ENCODE peak calls at places on chromosomes 13 and 19, in ten cellular contexts. H is GM20000; Y is EH; T is choroid plexus epithelial cell; W is activated T-cell treated with anti-CD3 and anti-CD28 coated beads for 1 hour; L is HEK293T; F is psoas muscle; X is stimulated activated naive CD4-positive, alpha-beta T cell; K is C1 segment of cervical spinal cord; R is pancreas. M is an unnamed sample.

GRCh38 chr19:39413269-39413902 is 917 bp downstream of the PLEKHG2 start:
- DNase-seq in K (no peak), T (peak), X (no peak), W (no peak), R (peak), H (peak), Y (peak), L (no peak), F (peak), M (no peak)

GRCh38 chr13:113748862-113749451 is 10.1 kb upstream of the TMEM255B start:
- DNase-seq in Y (no peak), T (no peak), W (no peak), X (no peak), K (no peak), H (no peak), L (no peak), F (no peak), R (no peak), M (no peak)

GRCh38 chr19:17681505-17682125 is 6.5 kb downstream of the UNC13A start:
- DNase-seq in L (peak), R (no peak), H (peak), Y (peak), X (no peak), K (no peak), F (no peak), W (peak), T (peak), M (no peak)

GRCh38 chr13:19984430-19985218 is 26.1 kb downstream of the ZMYM2 start:
- DNase-seq in L (peak), R (no peak), W (no peak), X (no peak), T (peak), F (no peak), K (no peak), Y (peak), H (peak), M (no peak)

GRCh38 chr13:109783447-109783814 is 3.0 kb downstream of the IRS2 start:
- DNase-seq in T (no peak), X (peak), H (peak), F (peak), L (no peak), R (no peak), W (no peak), K (no peak), Y (no peak), M (no peak)

GRCh38 chr13:98478134-98479129 is 98.5 kb downstream of the STK24 start:
- DNase-seq in F (no peak), Y (peak), L (no peak), X (no peak), R (no peak), K (no peak), H (peak), T (peak), W (no peak), M (no peak)

GRCh38 chr19:9362905-9363304 is at the start of gene ZNF177:
- DNase-seq in Y (peak), F (no peak), L (no peak), X (no peak), T (peak), H (no peak), K (no peak), R (no peak), W (no peak), M (no peak)

GRCh38 chr13:111082240-111082639 is 32.9 kb upstream of the ARHGEF7 start:
- DNase-seq in F (no peak), L (no peak), K (no peak), H (no peak), W (no peak), Y (no peak), R (no peak), X (no peak), T (no peak), M (no peak)

GRCh38 chr19:42081584-42082258 is 5.8 kb downstream of the ZNF574 start:
- DNase-seq in F (no peak), H (peak), Y (peak), T (peak), L (peak), X (peak), R (no peak), W (no peak), K (no peak), M (no peak)

GRCh38 chr19:52200044-52200443 is 10.2 kb downstream of the PPP2R1A start:
- DNase-seq in K (no peak), L (no peak), T (peak), X (no peak), F (peak), Y (peak), W (no peak), H (no peak), R (no peak), M (no peak)

GRCh38 chr13:38191016-38191415 is 158.6 kb upstream of the UFM1 start:
- DNase-seq in X (no peak), L (no peak), K (no peak), H (no peak), Y (no peak), T (no peak), R (no peak), F (no peak), W (no peak), M (no peak)

GRCh38 chr19:18785179-18786124 is 5.7 kb downstream of the COMP start:
- DNase-seq in T (peak), H (peak), X (peak), W (peak), L (peak), K (no peak), F (peak), Y (peak), R (peak), M (peak)

GRCh38 chr13:106177146-106177545 is 358.3 kb downstream of the EFNB2 start:
- DNase-seq in F (no peak), T (no peak), W (no peak), R (no peak), X (no peak), H (no peak), K (no peak), L (no peak), Y (no peak), M (no peak)

GRCh38 chr13:31424130-31424729 is 224.5 kb downstream of the B3GLCT start:
- DNase-seq in K (no peak), X (peak), W (peak), H (peak), R (peak), T (peak), Y (peak), F (peak), L (peak), M (peak)

GRCh38 chr19:17205237-17206140 is 9.7 kb upstream of the USE1 start:
- DNase-seq in F (peak), W (peak), L (peak), Y (peak), R (peak), T (peak), H (no peak), X (peak), K (no peak), M (peak)

GRCh38 chr19:22601906-22602630 is 32.1 kb upstream of the ZNF492 start:
- DNase-seq in R (no peak), T (no peak), L (no peak), Y (no peak), F (no peak), K (no peak), H (no peak), W (no peak), X (no peak), M (peak)

GRCh38 chr19:2549701-2550191 is 73.8 kb downstream of the GADD45B start:
- DNase-seq in T (peak), F (peak), Y (peak), X (no peak), R (no peak), W (no peak), L (no peak), K (no peak), H (no peak), M (peak)

GRCh38 chr19:4976412-4977298 is 7.7 kb downstream of the KDM4B start:
- DNase-seq in H (peak), X (no peak), Y (peak), R (no peak), F (peak), L (peak), K (no peak), W (no peak), T (peak), M (peak)

GRCh38 chr19:56671613-56671994 is at the start of gene ZNF835:
- DNase-seq in R (peak), Y (no peak), F (peak), X (peak), K (peak), W (peak), T (peak), H (no peak), L (no peak), M (peak)

GRCh38 chr19:45901912-45902650 is at the start of gene MYPOP:
- DNase-seq in R (no peak), K (no peak), Y (no peak), F (no peak), H (peak), L (no peak), W (no peak), T (no peak), X (no peak), M (no peak)

GRCh38 chr13:51955281-51955771 is 55.9 kb downstream of the ATP7B start:
- DNase-seq in T (no peak), F (no peak), Y (no peak), W (no peak), L (no peak), R (no peak), K (no peak), H (no peak), X (no peak), M (no peak)